ENCODE peak calls at places on chromosomes 5 and 9, in nine cellular contexts. D is spleen, Y is astrocyte, U is lung, A is OCI-LY7, N is HepG2, B is tibial artery, M is fibroblast of lung, T is prostate gland. F is an unnamed sample.

GRCh38 chr5:5198111-5198510 is 58.0 kb downstream of the ADAMTS16 start:
- DNase-seq in D (no peak), Y (peak; percentile 77), U (no peak), A (no peak), N (no peak), B (no peak), M (peak; percentile 81), T (no peak), F (no peak)

GRCh38 chr5:109041319-109041718 is 293.6 kb downstream of the FER start:
- DNase-seq in D (no peak), Y (no peak), U (no peak), A (peak; percentile 43), N (no peak), B (no peak), M (no peak), T (no peak), F (no peak)

GRCh38 chr9:131773911-131774379 is 34.1 kb upstream of the RAPGEF1 start:
- DNase-seq in D (no peak), Y (peak; percentile 46), U (peak; percentile 31), A (peak; percentile 44), N (peak; percentile 41), B (no peak), M (peak; percentile 53), T (peak; percentile 31), F (peak; percentile 82)

GRCh38 chr9:99824378-99825157 is 2.9 kb downstream of the NR4A3 start:
- DNase-seq in D (peak; percentile 90), Y (no peak), U (peak; percentile 32), A (peak; percentile 70), N (peak; percentile 25), B (no peak), M (peak; percentile 21), T (peak; percentile 6), F (peak; percentile 68)

GRCh38 chr9:5231212-5231611 is at the start of gene INSL4:
- DNase-seq in D (no peak), Y (peak; percentile 25), U (no peak), A (no peak), N (no peak), B (no peak), M (peak; percentile 35), T (no peak), F (peak; percentile 2)

GRCh38 chr5:133538718-133539117 is 73.6 kb downstream of the FSTL4 start:
- DNase-seq in D (no peak), Y (no peak), U (no peak), A (no peak), N (no peak), B (no peak), M (no peak), T (no peak), F (no peak)

GRCh38 chr9:119278138-119278537 is 91.1 kb downstream of the BRINP1 start:
- DNase-seq in D (no peak), Y (no peak), U (no peak), A (no peak), N (no peak), B (no peak), M (no peak), T (no peak), F (no peak)

GRCh38 chr9:129320575-129321311 is 142.7 kb upstream of the IER5L start:
- DNase-seq in D (peak; percentile 86), Y (peak; percentile 81), U (peak; percentile 67), A (no peak), N (peak; percentile 63), B (peak; percentile 88), M (peak; percentile 84), T (peak; percentile 86), F (peak; percentile 93)

GRCh38 chr9:135418161-135418560 is 61.4 kb upstream of the PPP1R26 start:
- DNase-seq in D (no peak), Y (no peak), U (no peak), A (no peak), N (no peak), B (peak; percentile 48), M (no peak), T (no peak), F (no peak)

GRCh38 chr5:56669534-56670483 is 145.5 kb upstream of the MAP3K1 start:
- DNase-seq in D (peak; percentile 88), Y (no peak), U (peak; percentile 56), A (peak; percentile 98), N (peak; percentile 48), B (no peak), M (no peak), T (peak; percentile 15), F (no peak)

GRCh38 chr5:63820557-63820956 is 141.7 kb downstream of the HTR1A start:
- DNase-seq in D (no peak), Y (no peak), U (no peak), A (no peak), N (no peak), B (no peak), M (no peak), T (no peak), F (no peak)

GRCh38 chr9:116842658-116843057 is 155.6 kb downstream of the TRIM32 start:
- DNase-seq in D (no peak), Y (no peak), U (no peak), A (no peak), N (peak; percentile 6), B (no peak), M (no peak), T (no peak), F (no peak)

GRCh38 chr5:132481243-132482211 is 9.0 kb downstream of the IRF1 start:
- DNase-seq in D (peak; percentile 44), Y (no peak), U (no peak), A (no peak), N (no peak), B (peak; percentile 34), M (no peak), T (no peak), F (no peak)

GRCh38 chr5:141477815-141478214 is 2.0 kb downstream of the PCDHGC3 start:
- DNase-seq in D (no peak), Y (no peak), U (no peak), A (no peak), N (no peak), B (no peak), M (no peak), T (no peak), F (peak; percentile 35)

GRCh38 chr5:125549322-125549871 is 803.0 kb upstream of the ZNF608 start:
- DNase-seq in D (no peak), Y (peak; percentile 24), U (no peak), A (no peak), N (no peak), B (no peak), M (peak; percentile 45), T (no peak), F (peak; percentile 79)

GRCh38 chr9:79924836-79925235 is 353.1 kb downstream of the TLE4 start:
- DNase-seq in D (no peak), Y (no peak), U (peak; percentile 54), A (no peak), N (no peak), B (no peak), M (no peak), T (no peak), F (no peak)
- H3K4me3 ChIP-seq in D (no peak overlapping the region), Y (no peak overlapping the region), U (no peak overlapping the region), A (no peak overlapping the region), N (no peak overlapping the region), B (no peak overlapping the region), M (no peak overlapping the region), T (no peak overlapping the region), F (no peak overlapping the region)

GRCh38 chr9:79611091-79611614 is 39.4 kb downstream of the TLE4 start:
- DNase-seq in D (no peak), Y (peak; percentile 99), U (no peak), A (peak; percentile 18), N (no peak), B (no peak), M (peak; percentile 99), T (no peak), F (peak; percentile 77)
- H3K4me1 ChIP-seq in D (peaks cover 21% of the 10 kb centered on the region), Y (peaks cover 35% of the 10 kb centered on the region), U (peaks cover 5% of the 10 kb centered on the region), A (peaks cover 13% of the 10 kb centered on the region), N (no peaks in the 10 kb centered on the region), B (peaks cover 39% of the 10 kb centered on the region), M (peaks cover 10% of the 10 kb centered on the region), T (no peaks in the 10 kb centered on the region), F (peaks cover 65% of the 10 kb centered on the region)

GRCh38 chr9:93112864-93113389 is 16.9 kb downstream of the CARD19 start:
- DNase-seq in D (peak; percentile 79), Y (no peak), U (no peak), A (no peak), N (no peak), B (peak; percentile 64), M (no peak), T (no peak), F (no peak)

GRCh38 chr9:93112116-93112863 is 16.3 kb downstream of the CARD19 start:
- DNase-seq in D (peak; percentile 86), Y (no peak), U (no peak), A (no peak), N (peak; percentile 87), B (peak; percentile 65), M (no peak), T (no peak), F (no peak)

GRCh38 chr9:93111001-93111370 is 15.0 kb downstream of the CARD19 start:
- DNase-seq in D (no peak), Y (no peak), U (no peak), A (no peak), N (no peak), B (peak; percentile 65), M (no peak), T (no peak), F (no peak)

GRCh38 chr9:93110400-93110855 is 14.4 kb downstream of the CARD19 start:
- DNase-seq in D (peak; percentile 85), Y (no peak), U (no peak), A (no peak), N (no peak), B (peak; percentile 62), M (no peak), T (no peak), F (no peak)

DNA sequence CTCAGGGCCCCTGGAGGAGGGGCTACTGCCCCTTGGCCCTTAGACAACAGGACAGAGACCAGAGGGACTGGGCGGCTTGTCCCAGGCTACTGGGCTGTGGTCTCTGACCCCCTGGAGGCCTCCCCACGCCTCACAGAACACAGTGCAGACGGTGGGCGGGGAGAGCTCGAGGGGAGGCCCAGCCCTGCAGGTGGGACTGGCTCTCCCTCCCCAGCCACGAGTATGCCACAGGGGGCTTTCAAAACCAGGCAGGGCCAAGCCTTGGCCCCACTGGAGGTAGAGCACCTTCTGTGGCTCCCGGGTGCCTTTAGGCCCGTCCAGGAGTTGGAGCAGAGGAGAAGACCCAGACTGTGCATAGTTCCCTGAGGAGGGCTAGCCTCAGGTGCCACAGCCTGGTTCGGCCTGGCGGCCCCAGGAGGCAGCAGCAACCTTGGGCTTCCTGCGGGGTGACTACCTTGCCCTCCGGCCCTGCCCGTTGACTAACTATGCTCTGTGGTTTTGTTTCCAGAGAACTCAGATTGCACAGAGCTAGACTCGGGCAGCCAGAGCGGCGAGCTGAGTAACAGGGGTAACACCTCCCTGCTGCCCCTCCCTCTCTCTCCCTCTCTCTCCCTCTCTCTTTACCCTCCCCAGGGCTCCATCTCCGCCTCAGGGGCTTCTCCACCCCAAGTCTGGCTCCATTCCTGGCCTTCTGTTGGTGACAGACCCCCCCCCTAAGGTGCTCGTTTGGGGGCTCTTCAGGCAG is 15.5 kb downstream of the CARD19 start:
- DNase-seq in D (peak; percentile 86), Y (peak; percentile 65), U (no peak), A (no peak), N (peak; percentile 39), B (peak; percentile 60), M (peak; percentile 78), T (no peak), F (no peak)
- H3K4me3 ChIP-seq in D (peak overlapping the region; percentile 60), Y (no peak overlapping the region), U (no peak overlapping the region), A (no peak overlapping the region), N (peak overlapping the region; percentile 56), B (no peak overlapping the region), M (no peak overlapping the region), T (no peak overlapping the region), F (no peak overlapping the region)

DNA sequence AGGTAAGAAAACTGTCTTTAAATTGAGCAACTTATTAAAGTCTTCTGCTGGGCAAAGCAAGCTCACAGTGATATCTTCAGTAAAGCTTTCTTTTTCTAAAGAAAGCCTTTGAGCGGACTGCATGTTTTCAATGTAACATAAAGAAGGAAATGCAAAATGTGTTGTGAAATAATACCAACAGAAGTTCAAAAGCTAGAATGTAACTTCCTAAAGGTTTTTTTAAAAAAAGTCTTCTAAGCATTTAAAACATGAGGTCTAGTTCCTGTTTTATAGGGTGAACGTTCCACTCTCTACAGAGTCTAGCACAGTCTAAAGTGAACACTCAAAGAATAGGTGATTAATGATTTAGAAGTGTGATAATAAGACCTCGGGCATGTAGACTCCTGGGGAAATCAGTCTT is 62.9 kb downstream of the DENND1A start:
- DNase-seq in D (no peak), Y (no peak), U (no peak), A (peak; percentile 36), N (no peak), B (no peak), M (no peak), T (no peak), F (no peak)
- H3K4me1 ChIP-seq in D (peaks cover 54% of the 10 kb centered on the region), Y (no peaks in the 10 kb centered on the region), U (peaks cover 6% of the 10 kb centered on the region), A (peaks cover 24% of the 10 kb centered on the region), N (peaks cover 40% of the 10 kb centered on the region), B (peaks cover 11% of the 10 kb centered on the region), M (no peaks in the 10 kb centered on the region), T (no peaks in the 10 kb centered on the region), F (peaks cover 30% of the 10 kb centered on the region)